ENCODE peak calls at places on chromosome 18, in eight cellular contexts. S is A549, O is foreskin fibroblast, U is AG09309, F is tibial artery, V is upper lobe of right lung, C is GM23338, E is RWPE1. J is an unnamed sample.

GRCh38 chr18:55351980-55352714 is 235.8 kb downstream of the TCF4 start:
- DNase-seq in U (no peak), V (no peak), C (peak; percentile 79), O (no peak), E (no peak), S (no peak), F (no peak), J (no peak)

GRCh38 chr18:63285332-63285731 is 34.2 kb downstream of the BCL2 start:
- DNase-seq in O (peak; percentile 49), F (no peak), U (no peak), E (no peak), V (no peak), C (no peak), S (no peak), J (no peak)

GRCh38 chr18:31617029-31617717 is 25.5 kb downstream of the TTR start:
- DNase-seq in S (no peak), U (no peak), C (no peak), E (no peak), F (no peak), V (no peak), O (no peak), J (no peak)

GRCh38 chr18:63160172-63160995 is 159.2 kb downstream of the BCL2 start:
- DNase-seq in U (no peak), V (no peak), S (no peak), E (no peak), C (no peak), O (no peak), F (no peak), J (no peak)

GRCh38 chr18:55314615-55315237 is 273.3 kb downstream of the TCF4 start:
- DNase-seq in U (no peak), O (no peak), S (no peak), V (no peak), C (peak; percentile 45), E (no peak), F (no peak), J (no peak)

GRCh38 chr18:23137093-23137640 is 1.9 kb downstream of the CABLES1 start:
- DNase-seq in V (no peak), S (no peak), U (no peak), C (peak; percentile 54), O (no peak), E (no peak), F (no peak), J (no peak)

GRCh38 chr18:34492652-34493051 is 217.4 kb upstream of the DTNA start:
- DNase-seq in V (no peak), O (peak; percentile 5), F (no peak), E (no peak), S (no peak), U (no peak), C (peak; percentile 60), J (no peak)

GRCh38 chr18:57771183-57771582 is 31.9 kb downstream of the ATP8B1 start:
- DNase-seq in C (peak; percentile 24), E (peak; percentile 54), U (no peak), S (peak; percentile 68), V (no peak), F (no peak), O (peak; percentile 28), J (no peak)

GRCh38 chr18:41681138-41681881 is 273.7 kb upstream of the PIK3C3 start:
- DNase-seq in U (no peak), F (no peak), C (no peak), O (no peak), V (no peak), E (peak; percentile 2), S (no peak), J (no peak)

GRCh38 chr18:864872-865273 is 39.8 kb upstream of the ADCYAP1 start:
- DNase-seq in V (peak; percentile 82), E (peak; percentile 67), O (peak; percentile 91), F (peak; percentile 78), C (peak; percentile 92), S (peak; percentile 75), U (peak; percentile 21), J (peak; percentile 58)
- TF ChIP-seq CTCF in V (peak; percentile 96), E (peak; percentile 99), O (peak; percentile 97), F (peak; percentile 94), C (peak; percentile 99), S (peak; percentile 89), U (peak; percentile 100), J (peak; percentile 97)

GRCh38 chr18:76480913-76481312 is 14.1 kb downstream of the ZNF516 start:
- DNase-seq in C (peak; percentile 60), U (no peak), O (no peak), V (no peak), E (no peak), S (no peak), F (peak; percentile 48), J (no peak)
- TF ChIP-seq CTCF in C (peak; percentile 25), U (peak; percentile 17), O (no peak), V (no peak), E (no peak), S (no peak), F (no peak), J (peak; percentile 40)

DNA sequence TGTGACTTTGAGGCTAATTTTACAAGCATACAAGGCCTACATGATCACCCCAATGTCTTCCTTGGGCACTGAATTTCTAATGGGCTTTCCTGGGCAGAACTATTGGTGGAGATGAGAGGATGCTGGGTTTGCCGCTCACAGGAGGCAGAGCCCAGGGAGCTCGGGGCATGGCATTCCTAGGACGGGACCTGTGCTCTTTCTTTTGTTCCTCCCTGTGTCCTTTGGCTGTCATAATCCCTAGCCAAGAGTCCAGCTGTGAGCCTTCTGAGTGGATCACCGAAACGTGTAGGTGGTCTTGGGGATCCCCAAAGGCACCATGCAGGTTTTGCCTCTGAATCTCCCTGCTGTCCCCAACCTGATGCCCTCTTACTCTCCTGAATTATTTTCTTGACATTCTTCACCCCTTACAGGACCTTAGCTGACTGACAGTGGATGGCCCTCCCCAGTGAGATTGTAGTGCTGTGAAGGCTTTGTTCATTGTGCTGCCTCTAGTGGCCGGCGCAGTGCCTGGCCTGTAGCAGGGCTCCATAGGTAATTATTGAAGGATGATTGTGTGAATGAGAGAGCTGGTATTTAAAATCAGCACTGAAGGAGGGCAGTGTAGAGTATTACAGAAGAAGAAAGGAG is 221.9 kb downstream of the ZNF407 start:
- DNase-seq in O (no peak), V (no peak), S (peak; percentile 14), C (peak; percentile 93), U (no peak), F (no peak), E (no peak), J (no peak)
- TF ChIP-seq CTCF in O (peak; percentile 29), V (peak; percentile 26), S (no peak), C (peak; percentile 85), U (peak; percentile 41), F (no peak), E (peak; percentile 46), J (peak; percentile 65)

DNA sequence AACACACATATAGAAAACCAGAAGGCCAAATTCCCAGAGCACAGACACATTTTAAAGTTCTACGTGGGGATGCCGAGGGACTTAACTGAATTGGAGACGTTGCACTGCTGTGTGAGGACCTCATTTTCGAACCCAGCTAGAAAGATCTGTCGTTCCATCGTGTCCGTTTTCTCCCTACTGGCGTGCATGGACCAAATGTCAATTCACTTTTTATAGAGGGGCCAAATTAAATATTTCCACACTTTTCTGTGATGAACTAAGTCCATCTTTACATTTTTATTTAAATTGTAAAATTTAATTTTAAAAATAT is 690 bp upstream of the TSHZ1 start:
- DNase-seq in O (no peak), F (no peak), S (no peak), U (no peak), E (no peak), C (no peak), V (no peak), J (no peak)
- TF ChIP-seq CTCF in O (no peak), F (no peak), S (no peak), U (no peak), E (no peak), C (no peak), V (no peak), J (no peak)

GRCh38 chr18:48947102-48947501 is 3.7 kb downstream of the SMAD7 start:
- DNase-seq in F (no peak), S (no peak), O (no peak), E (no peak), V (peak; percentile 40), C (no peak), U (no peak), J (no peak)

GRCh38 chr18:48949051-48949605 is 1.6 kb downstream of the SMAD7 start:
- DNase-seq in C (no peak), E (no peak), U (no peak), F (no peak), O (no peak), V (peak; percentile 85), S (no peak), J (no peak)

GRCh38 chr18:48947583-48947982 is 3.2 kb downstream of the SMAD7 start:
- DNase-seq in O (no peak), U (no peak), E (no peak), C (no peak), S (no peak), V (no peak), F (no peak), J (no peak)

GRCh38 chr18:48949606-48950535 is 894 bp downstream of the SMAD7 start:
- DNase-seq in V (peak; percentile 85), C (peak; percentile 90), S (peak; percentile 62), U (no peak), E (no peak), O (peak; percentile 80), F (no peak), J (peak; percentile 44)

GRCh38 chr18:48948112-48949050 is 2.4 kb downstream of the SMAD7 start:
- DNase-seq in E (no peak), O (peak; percentile 71), C (peak; percentile 69), S (no peak), U (no peak), V (peak; percentile 83), F (no peak), J (peak; percentile 28)
- TF ChIP-seq CTCF in E (no peak), O (no peak), C (no peak), S (no peak), U (no peak), V (peak; percentile 8), F (no peak), J (no peak)

GRCh38 chr18:7626922-7627440 is 59.9 kb downstream of the PTPRM start:
- DNase-seq in E (peak; percentile 9), O (peak; percentile 68), V (no peak), C (peak; percentile 26), U (no peak), S (peak; percentile 66), F (no peak), J (no peak)
- TF ChIP-seq CTCF in E (no peak), O (peak; percentile 33), V (no peak), C (peak; percentile 58), U (peak; percentile 54), S (no peak), F (no peak), J (no peak)

GRCh38 chr18:27005589-27005988 is 140.1 kb upstream of the AQP4 start:
- DNase-seq in C (peak; percentile 65), U (no peak), F (no peak), E (peak; percentile 4), S (peak; percentile 39), O (peak; percentile 16), V (no peak), J (no peak)
- TF ChIP-seq CTCF in C (peak; percentile 71), U (peak; percentile 17), F (no peak), E (peak; percentile 29), S (peak; percentile 21), O (peak; percentile 16), V (peak; percentile 22), J (peak; percentile 54)

GRCh38 chr18:56353676-56354260 is 284.6 kb downstream of the TXNL1 start:
- DNase-seq in S (no peak), U (no peak), V (no peak), F (no peak), C (no peak), O (no peak), E (no peak), J (no peak)

GRCh38 chr18:56358608-56359007 is 279.8 kb downstream of the TXNL1 start:
- DNase-seq in O (no peak), V (no peak), F (no peak), E (no peak), S (no peak), U (no peak), C (peak; percentile 48), J (no peak)
- TF ChIP-seq CTCF in O (no peak), V (no peak), F (no peak), E (no peak), S (peak; percentile 9), U (no peak), C (peak; percentile 65), J (no peak)

J was measured in progenitor cell of endocrine pancreas.